ENCODE peak calls at places on chromosomes 11 and 22, in seven cellular contexts. G is NCI-H774; U is HFFc6; T is nucleus accumbens; D is nephron progenitor cell; O is posterior vena cava; I is stimulated activated naive CD8-positive, alpha-beta T cell treated with anti-CD3 and anti-CD28 coated beads, Interleukin-15, amount 100 ng/mL, for 72 hours. E is an unnamed sample.

GRCh38 chr11:100789500-100789899 is 102.4 kb downstream of the ARHGAP42 start:
- DNase-seq in G (no peak), U (no peak), T (no peak), D (no peak), O (no peak), I (no peak), E (no peak)

GRCh38 chr11:110128161-110128560 is 35.0 kb downstream of the ZC3H12C start:
- DNase-seq in G (peak; percentile 35), U (no peak), T (peak; percentile 50), D (peak; percentile 3), O (no peak), I (no peak), E (no peak)

GRCh38 chr11:126995989-126996388 is 4.6 kb downstream of the KIRREL3 start:
- DNase-seq in G (no peak), U (no peak), T (no peak), D (no peak), O (no peak), I (no peak), E (no peak)

GRCh38 chr22:45516163-45516562 is 13.5 kb downstream of the FBLN1 start:
- DNase-seq in G (no peak), U (no peak), T (no peak), D (no peak), O (no peak), I (no peak), E (no peak)

GRCh38 chr11:19344661-19345518 is 104.1 kb upstream of the E2F8 start:
- DNase-seq in G (peak; percentile 35), U (no peak), T (peak; percentile 81), D (peak; percentile 86), O (peak; percentile 88), I (no peak), E (peak; percentile 84)

GRCh38 chr11:35404397-35404775 is 15.0 kb downstream of the SLC1A2 start:
- DNase-seq in G (no peak), U (peak; percentile 13), T (peak; percentile 35), D (peak; percentile 56), O (no peak), I (no peak), E (no peak)

GRCh38 chr22:49099496-49100124 is 728.1 kb downstream of the BRD1 start:
- DNase-seq in G (no peak), U (no peak), T (no peak), D (no peak), O (peak; percentile 70), I (no peak), E (peak; percentile 92)

GRCh38 chr11:72333657-72334056 is 89.7 kb upstream of the PHOX2A start:
- DNase-seq in G (no peak), U (no peak), T (no peak), D (peak; percentile 12), O (no peak), I (peak; percentile 22), E (no peak)

GRCh38 chr22:20159088-20159487 is 8.2 kb upstream of the CCDC188 start:
- DNase-seq in G (no peak), U (no peak), T (no peak), D (peak; percentile 56), O (no peak), I (no peak), E (no peak)